ENCODE peak calls at places on chromosomes 11 and 22, in five cellular contexts. One of them, this sample, is unnamed. For H3K27me3 and H3K4me1, the result is how much of the 10 kb centered on the place peaks cover.

GRCh38 chr11:9506489-9507343 is 45.9 kb downstream of the ZNF143 start:
- DNase-seq in H1: peak
- DNase-seq in tibial artery: peak
- DNase-seq in fibroblast of lung: peak
- DNase-seq in transverse colon: peak
- DNase-seq in this sample: peak

GRCh38 chr22:32745251-32745995 is 56.1 kb upstream of the TIMP3 start:
- DNase-seq in tibial artery: no peak
- DNase-seq in transverse colon: peak
- DNase-seq in H1: peak
- DNase-seq in fibroblast of lung: peak
- DNase-seq in this sample: no peak

GRCh38 chr11:18012314-18012905 is 437 bp downstream of the SERGEF start:
- DNase-seq in transverse colon: peak
- DNase-seq in fibroblast of lung: peak
- DNase-seq in H1: no peak
- DNase-seq in tibial artery: peak
- DNase-seq in this sample: no peak

GRCh38 chr11:81005595-81005994 is 1564.8 kb upstream of the TENM4 start:
- DNase-seq in tibial artery: no peak
- DNase-seq in transverse colon: no peak
- DNase-seq in H1: no peak
- DNase-seq in fibroblast of lung: peak
- DNase-seq in this sample: no peak

GRCh38 chr11:101555366-101555765 is 28.4 kb downstream of the TRPC6 start:
- DNase-seq in H1: no peak
- DNase-seq in tibial artery: no peak
- DNase-seq in transverse colon: no peak
- DNase-seq in fibroblast of lung: peak
- DNase-seq in this sample: no peak

GRCh38 chr11:77789731-77790476 is 30.6 kb downstream of the RSF1 start:
- DNase-seq in transverse colon: no peak
- DNase-seq in fibroblast of lung: no peak
- DNase-seq in H1: no peak
- DNase-seq in tibial artery: no peak
- DNase-seq in this sample: no peak

GRCh38 chr22:41544671-41545476 is 604 bp upstream of the POLR3H start:
- DNase-seq in tibial artery: no peak
- DNase-seq in transverse colon: no peak
- DNase-seq in H1: no peak
- DNase-seq in fibroblast of lung: no peak
- DNase-seq in this sample: no peak

GRCh38 chr11:75341583-75341982 is 9.9 kb downstream of the ARRB1 start:
- DNase-seq in fibroblast of lung: no peak
- DNase-seq in H1: no peak
- DNase-seq in tibial artery: no peak
- DNase-seq in transverse colon: no peak
- DNase-seq in this sample: no peak

GRCh38 chr22:38967451-38968450 is 10.3 kb downstream of the APOBEC3A start:
- DNase-seq in H1: no peak
- DNase-seq in transverse colon: peak
- DNase-seq in fibroblast of lung: no peak
- DNase-seq in tibial artery: peak
- DNase-seq in this sample: no peak

GRCh38 chr11:62143727-62144126 is 19.9 kb downstream of the INCENP start:
- DNase-seq in fibroblast of lung: no peak
- DNase-seq in H1: no peak
- DNase-seq in transverse colon: no peak
- DNase-seq in tibial artery: peak
- DNase-seq in this sample: no peak

GRCh38 chr22:44091021-44091721 is 67.1 kb downstream of the PARVB start:
- DNase-seq in fibroblast of lung: no peak
- DNase-seq in transverse colon: no peak
- DNase-seq in tibial artery: no peak
- DNase-seq in H1: no peak
- DNase-seq in this sample: peak

GRCh38 chr11:3632070-3632660 is 9.6 kb downstream of the ART5 start:
- DNase-seq in tibial artery: peak
- DNase-seq in transverse colon: no peak
- DNase-seq in H1: no peak
- DNase-seq in fibroblast of lung: no peak
- DNase-seq in this sample: no peak
- H3K27me3 ChIP-seq in tibial artery: under half
- H3K27me3 ChIP-seq in transverse colon: under half
- H3K27me3 ChIP-seq in H1: under half
- H3K27me3 ChIP-seq in fibroblast of lung: under half
- H3K27me3 ChIP-seq in this sample: under half

GRCh38 chr11:74318241-74318932 is 6.9 kb upstream of the P4HA3 start:
- DNase-seq in transverse colon: no peak
- DNase-seq in tibial artery: no peak
- DNase-seq in fibroblast of lung: peak
- DNase-seq in H1: no peak
- DNase-seq in this sample: no peak
- TF ChIP-seq CTCF in transverse colon: no peak
- TF ChIP-seq CTCF in tibial artery: no peak
- TF ChIP-seq CTCF in fibroblast of lung: no peak
- TF ChIP-seq CTCF in H1: no peak
- TF ChIP-seq CTCF in this sample: no peak

GRCh38 chr11:862028-862703 is 19.5 kb downstream of the TSPAN4 start:
- DNase-seq in H1: no peak
- DNase-seq in fibroblast of lung: peak
- DNase-seq in transverse colon: peak
- DNase-seq in tibial artery: no peak
- DNase-seq in this sample: peak

GRCh38 chr11:859394-860131 is 16.9 kb downstream of the TSPAN4 start:
- DNase-seq in transverse colon: peak
- DNase-seq in tibial artery: no peak
- DNase-seq in fibroblast of lung: peak
- DNase-seq in H1: no peak
- DNase-seq in this sample: peak

GRCh38 chr11:861105-861479 is 18.4 kb downstream of the TSPAN4 start:
- DNase-seq in transverse colon: no peak
- DNase-seq in tibial artery: no peak
- DNase-seq in fibroblast of lung: no peak
- DNase-seq in H1: no peak
- DNase-seq in this sample: no peak

GRCh38 chr11:858993-859339 is 16.3 kb downstream of the TSPAN4 start:
- DNase-seq in transverse colon: no peak
- DNase-seq in H1: no peak
- DNase-seq in tibial artery: no peak
- DNase-seq in fibroblast of lung: no peak
- DNase-seq in this sample: no peak

GRCh38 chr11:860238-861104 is 17.8 kb downstream of the TSPAN4 start:
- DNase-seq in tibial artery: no peak
- DNase-seq in transverse colon: no peak
- DNase-seq in fibroblast of lung: no peak
- DNase-seq in H1: no peak
- DNase-seq in this sample: no peak
- H3K4me1 ChIP-seq in tibial artery: under half
- H3K4me1 ChIP-seq in transverse colon: under half
- H3K4me1 ChIP-seq in fibroblast of lung: under half
- H3K4me1 ChIP-seq in H1: under half
- H3K4me1 ChIP-seq in this sample: under half

DNA sequence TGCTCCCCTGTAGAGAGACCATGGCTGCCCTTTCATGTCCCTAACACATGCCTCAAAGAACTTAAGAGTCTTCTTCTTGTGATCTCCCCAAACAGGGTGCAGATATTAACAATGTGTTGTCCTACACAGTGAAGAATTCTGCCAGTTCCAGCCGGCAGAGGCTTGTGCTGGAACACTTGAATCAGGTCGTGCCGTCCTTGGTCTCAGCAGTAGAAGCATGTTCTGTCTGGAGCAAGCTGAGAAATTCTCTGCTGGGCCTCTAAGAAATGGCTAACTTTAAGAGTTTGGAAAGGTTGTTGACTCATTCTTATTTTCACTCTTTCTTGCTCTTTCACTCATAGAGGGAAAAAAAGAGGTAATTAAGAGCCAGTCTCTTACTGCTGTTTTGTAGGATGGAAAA is 71.1 kb upstream of the SLC25A18 start:
- DNase-seq in transverse colon: no peak
- DNase-seq in tibial artery: no peak
- DNase-seq in H1: no peak
- DNase-seq in fibroblast of lung: no peak
- DNase-seq in this sample: no peak
- H3K27me3 ChIP-seq in transverse colon: under half
- H3K27me3 ChIP-seq in tibial artery: under half
- H3K27me3 ChIP-seq in H1: under half
- H3K27me3 ChIP-seq in fibroblast of lung: under half
- H3K27me3 ChIP-seq in this sample: under half

GRCh38 chr11:73929388-73929787 is 21.4 kb upstream of the DNAJB13 start:
- DNase-seq in transverse colon: no peak
- DNase-seq in fibroblast of lung: no peak
- DNase-seq in tibial artery: no peak
- DNase-seq in H1: no peak
- DNase-seq in this sample: no peak

GRCh38 chr11:73931951-73932350 is 18.9 kb upstream of the DNAJB13 start:
- DNase-seq in fibroblast of lung: no peak
- DNase-seq in tibial artery: no peak
- DNase-seq in H1: no peak
- DNase-seq in transverse colon: peak
- DNase-seq in this sample: no peak

GRCh38 chr11:73931039-73931645 is 19.7 kb upstream of the DNAJB13 start:
- DNase-seq in H1: peak
- DNase-seq in fibroblast of lung: peak
- DNase-seq in transverse colon: no peak
- DNase-seq in tibial artery: no peak
- DNase-seq in this sample: peak
- TF ChIP-seq CTCF in H1: peak
- TF ChIP-seq CTCF in fibroblast of lung: peak
- TF ChIP-seq CTCF in transverse colon: no peak
- TF ChIP-seq CTCF in tibial artery: no peak
- TF ChIP-seq CTCF in this sample: peak

GRCh38 chr11:130909650-130910049 is 6.6 kb downstream of the SNX19 start:
- DNase-seq in fibroblast of lung: peak
- DNase-seq in tibial artery: no peak
- DNase-seq in H1: no peak
- DNase-seq in transverse colon: no peak
- DNase-seq in this sample: no peak

GRCh38 chr11:130906616-130907015 is 9.7 kb downstream of the SNX19 start:
- DNase-seq in fibroblast of lung: no peak
- DNase-seq in tibial artery: no peak
- DNase-seq in transverse colon: no peak
- DNase-seq in H1: no peak
- DNase-seq in this sample: no peak

GRCh38 chr11:130907229-130907628 is 9.1 kb downstream of the SNX19 start:
- DNase-seq in tibial artery: no peak
- DNase-seq in fibroblast of lung: no peak
- DNase-seq in transverse colon: no peak
- DNase-seq in H1: no peak
- DNase-seq in this sample: no peak

GRCh38 chr11:130908770-130909625 is 7.3 kb downstream of the SNX19 start:
- DNase-seq in tibial artery: no peak
- DNase-seq in transverse colon: no peak
- DNase-seq in fibroblast of lung: peak
- DNase-seq in H1: no peak
- DNase-seq in this sample: no peak

DNA sequence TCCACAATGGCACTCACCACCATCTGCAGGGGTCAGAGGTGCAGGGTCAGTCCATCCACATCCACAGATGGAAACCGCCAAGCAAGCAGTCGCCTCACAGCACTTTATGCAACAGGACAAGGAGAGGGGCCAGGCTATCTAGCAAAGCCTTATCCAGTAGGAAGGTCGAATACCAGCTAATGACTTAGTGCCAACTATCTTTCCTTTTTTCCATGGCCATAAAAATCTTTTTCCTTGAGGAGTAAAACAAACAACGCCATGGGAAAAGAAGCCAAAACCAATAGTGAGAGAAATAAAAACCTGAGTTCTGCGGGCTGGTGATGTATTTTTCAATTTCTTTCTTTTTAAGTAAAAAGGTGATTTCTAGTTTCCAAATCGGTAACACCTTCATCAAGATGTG is 8.2 kb downstream of the SNX19 start:
- DNase-seq in transverse colon: no peak
- DNase-seq in tibial artery: no peak
- DNase-seq in fibroblast of lung: no peak
- DNase-seq in H1: no peak
- DNase-seq in this sample: no peak
- H3K4me1 ChIP-seq in transverse colon: under half
- H3K4me1 ChIP-seq in tibial artery: half or more
- H3K4me1 ChIP-seq in fibroblast of lung: under half
- H3K4me1 ChIP-seq in H1: under half
- H3K4me1 ChIP-seq in this sample: under half

DNA sequence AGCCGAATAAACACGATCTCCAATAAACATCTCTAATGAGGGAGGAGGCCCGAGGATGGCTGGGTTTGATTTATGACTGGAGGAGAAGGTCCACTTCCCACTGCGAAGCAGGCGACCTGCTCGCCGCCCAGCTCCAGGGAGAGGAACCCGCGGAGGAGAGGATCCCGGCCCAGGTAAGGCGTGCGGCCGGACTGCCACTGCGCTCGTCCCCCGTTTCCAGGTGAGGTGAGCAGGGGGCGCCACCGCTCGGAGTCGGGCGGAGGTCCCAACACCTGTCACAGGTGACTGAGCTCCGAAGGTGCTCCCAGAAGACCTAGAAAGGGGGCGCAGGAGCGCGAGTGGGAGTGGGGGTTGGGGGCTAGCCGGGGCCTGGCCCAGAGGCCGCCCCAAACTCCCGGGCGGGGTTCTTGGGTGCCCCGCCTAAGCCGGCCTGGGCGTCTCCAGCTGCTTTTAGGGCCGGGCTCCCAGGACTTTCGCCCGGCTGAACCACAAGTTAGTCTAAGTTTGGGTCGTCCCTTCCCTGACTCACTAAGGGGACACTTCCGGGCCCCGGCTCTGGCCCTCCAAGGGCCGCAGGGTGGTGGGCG is 5.4 kb upstream of the PAX6 start:
- DNase-seq in H1: no peak
- DNase-seq in transverse colon: peak
- DNase-seq in tibial artery: no peak
- DNase-seq in fibroblast of lung: no peak
- DNase-seq in this sample: no peak
- H3K27me3 ChIP-seq in H1: half or more
- H3K27me3 ChIP-seq in transverse colon: half or more
- H3K27me3 ChIP-seq in tibial artery: half or more
- H3K27me3 ChIP-seq in fibroblast of lung: half or more
- H3K27me3 ChIP-seq in this sample: half or more

DNA sequence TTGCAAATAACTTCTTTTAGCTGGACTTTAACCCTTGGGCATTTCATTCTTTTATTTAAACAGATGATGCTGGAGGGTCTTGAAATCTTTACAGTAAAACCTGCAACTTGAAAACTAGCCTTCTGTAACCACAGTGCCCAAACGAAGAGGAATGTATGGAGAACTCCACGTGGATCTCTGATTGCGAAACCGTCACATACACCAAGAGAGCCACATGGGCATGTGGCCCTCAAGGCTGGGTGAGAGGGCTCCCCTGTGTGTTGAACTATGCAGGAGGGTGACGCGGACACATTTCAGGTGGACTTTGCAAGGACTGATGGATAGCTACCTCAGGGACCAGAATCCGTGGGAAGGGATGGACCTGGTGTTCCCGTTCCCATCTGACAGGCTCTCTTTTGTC is 30.6 kb downstream of the FAM118A start:
- DNase-seq in tibial artery: no peak
- DNase-seq in fibroblast of lung: no peak
- DNase-seq in H1: no peak
- DNase-seq in transverse colon: no peak
- DNase-seq in this sample: no peak
- TF ChIP-seq CTCF in tibial artery: no peak
- TF ChIP-seq CTCF in fibroblast of lung: no peak
- TF ChIP-seq CTCF in H1: no peak
- TF ChIP-seq CTCF in transverse colon: no peak
- TF ChIP-seq CTCF in this sample: no peak